ENCODE peak calls at places on chromosomes 13 and 19, in nine cellular contexts. Z, I, Q, F, T, U, A, V and H are unnamed samples.

GRCh38 chr13:108572782-108573211 is 56.6 kb upstream of the MYO16 start:
- DNase-seq in Z (no peak), I (no peak), Q (no peak), F (no peak), T (no peak), U (no peak), A (no peak), V (no peak), H (no peak)

GRCh38 chr13:99371956-99372355 is 64.8 kb upstream of the GPR183 start:
- DNase-seq in Z (no peak), I (no peak), Q (no peak), F (no peak), T (no peak), U (no peak), A (no peak), V (no peak), H (no peak)

GRCh38 chr13:87942204-87942603 is 271.0 kb downstream of the SLITRK5 start:
- DNase-seq in Z (no peak), I (no peak), Q (no peak), F (no peak), T (no peak), U (no peak), A (no peak), V (no peak), H (no peak)

GRCh38 chr13:73335226-73335625 is 276.4 kb downstream of the KLF5 start:
- DNase-seq in Z (peak; percentile 55), I (no peak), Q (no peak), F (peak; percentile 79), T (no peak), U (no peak), A (no peak), V (no peak), H (no peak)

GRCh38 chr13:41917641-41918040 is 43.3 kb downstream of the VWA8 start:
- DNase-seq in Z (no peak), I (no peak), Q (no peak), F (peak; percentile 72), T (no peak), U (no peak), A (no peak), V (no peak), H (no peak)

GRCh38 chr13:20923272-20923671 is 20.7 kb upstream of the XPO4 start:
- DNase-seq in Z (no peak), I (no peak), Q (no peak), F (no peak), T (no peak), U (no peak), A (no peak), V (no peak), H (no peak)

GRCh38 chr19:5450482-5450881 is 4.7 kb upstream of the ZNRF4 start:
- DNase-seq in Z (no peak), I (no peak), Q (no peak), F (no peak), T (no peak), U (no peak), A (no peak), V (no peak), H (no peak)

GRCh38 chr13:110183925-110184324 is 123.0 kb downstream of the COL4A1 start:
- DNase-seq in Z (no peak), I (no peak), Q (no peak), F (no peak), T (no peak), U (no peak), A (no peak), V (no peak), H (no peak)

GRCh38 chr19:36418287-36419001 is at the start of gene ZFP82:
- DNase-seq in Z (no peak), I (peak; percentile 70), Q (peak; percentile 12), F (peak; percentile 68), T (peak; percentile 95), U (no peak), A (peak; percentile 98), V (peak; percentile 83), H (peak; percentile 74)

GRCh38 chr19:36420961-36421748 is 2.7 kb upstream of the ZFP82 start:
- DNase-seq in Z (no peak), I (peak; percentile 13), Q (no peak), F (peak; percentile 60), T (peak; percentile 76), U (no peak), A (peak; percentile 87), V (no peak), H (peak; percentile 57)

GRCh38 chr19:36421749-36422481 is 3.5 kb upstream of the ZFP82 start:
- DNase-seq in Z (no peak), I (no peak), Q (no peak), F (peak; percentile 14), T (peak; percentile 23), U (no peak), A (peak; percentile 65), V (no peak), H (no peak)

GRCh38 chr19:36417752-36418286 is 625 bp downstream of the ZFP82 start:
- DNase-seq in Z (no peak), I (no peak), Q (no peak), F (no peak), T (peak; percentile 45), U (no peak), A (no peak), V (no peak), H (peak; percentile 11)
- H3K27ac ChIP-seq in Z (no peak overlapping the region), I (peak overlapping the region; percentile 40), Q (peak overlapping the region; percentile 84), F (no peak overlapping the region), T (no peak overlapping the region), U (peak overlapping the region; percentile 61), A (peak overlapping the region; percentile 90), V (peak overlapping the region; percentile 92), H (peak overlapping the region; percentile 94)

GRCh38 chr19:54388803-54389144 is 24.0 kb upstream of the LAIR1 start:
- DNase-seq in Z (no peak), I (no peak), Q (no peak), F (no peak), T (no peak), U (no peak), A (no peak), V (no peak), H (no peak)

GRCh38 chr19:54391589-54392061 is 23.6 kb upstream of the TTYH1 start:
- DNase-seq in Z (no peak), I (no peak), Q (no peak), F (no peak), T (peak; percentile 71), U (no peak), A (no peak), V (no peak), H (no peak)

GRCh38 chr19:54389556-54389955 is 24.8 kb upstream of the LAIR1 start:
- DNase-seq in Z (no peak), I (no peak), Q (no peak), F (no peak), T (no peak), U (no peak), A (no peak), V (no peak), H (no peak)

GRCh38 chr19:54390942-54391577 is 24.2 kb upstream of the TTYH1 start:
- DNase-seq in Z (peak; percentile 32), I (peak; percentile 71), Q (no peak), F (peak; percentile 31), T (peak; percentile 94), U (no peak), A (no peak), V (no peak), H (no peak)

DNA sequence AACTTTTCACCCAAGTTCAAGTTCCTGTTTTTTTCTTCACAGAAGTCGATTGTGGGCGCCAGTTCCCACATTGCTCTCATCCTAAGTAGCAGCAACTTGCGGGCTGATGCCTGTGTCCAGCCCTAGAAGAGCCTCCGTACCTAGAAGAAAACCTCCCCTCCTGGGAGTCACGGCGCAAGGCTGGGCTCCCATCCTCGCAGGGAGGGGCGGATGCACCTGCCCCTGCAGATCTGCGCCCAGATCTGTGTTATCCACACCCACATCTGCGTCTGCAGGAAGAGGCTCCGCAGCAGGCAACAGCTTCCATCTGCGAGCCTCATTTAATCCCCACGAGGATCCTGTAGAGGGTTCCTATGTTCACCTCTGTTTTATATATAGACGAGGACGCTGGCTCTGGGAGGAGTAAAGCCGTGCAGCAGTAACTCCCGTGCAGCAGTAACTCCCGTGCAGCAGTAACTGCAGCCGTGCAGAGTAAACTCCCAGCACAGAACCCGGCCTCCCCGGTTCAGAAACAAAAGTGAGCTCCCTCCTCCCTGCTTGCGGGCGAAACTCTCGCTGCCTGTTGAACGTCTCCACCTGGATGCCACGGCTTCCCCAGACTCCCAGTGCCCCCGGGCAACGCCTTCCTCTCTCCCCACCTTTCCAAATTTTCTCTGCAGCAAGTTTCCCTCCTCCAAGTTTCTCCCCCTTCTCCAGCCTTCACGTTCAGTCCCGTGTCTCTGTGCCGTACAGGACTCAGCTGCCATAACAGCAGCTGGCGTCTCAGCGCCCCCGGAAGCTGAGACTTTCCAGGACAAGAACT is 23.5 kb upstream of the LAIR1 start:
- DNase-seq in Z (no peak), I (peak; percentile 20), Q (no peak), F (no peak), T (peak; percentile 33), U (no peak), A (peak; percentile 65), V (peak; percentile 69), H (no peak)
- H3K4me3 ChIP-seq in Z (no peak overlapping the region), I (no peak overlapping the region), Q (no peak overlapping the region), F (no peak overlapping the region), T (peak overlapping the region; percentile 45), U (peak overlapping the region; percentile 26), A (peak overlapping the region; percentile 48), V (peak overlapping the region; percentile 49), H (no peak overlapping the region)

GRCh38 chr19:46076031-46076880 is 35.5 kb upstream of the IGFL4 start:
- DNase-seq in Z (no peak), I (no peak), Q (no peak), F (no peak), T (peak; percentile 13), U (no peak), A (no peak), V (no peak), H (no peak)

GRCh38 chr19:46080561-46080960 is 39.8 kb upstream of the IGFL4 start:
- DNase-seq in Z (no peak), I (peak; percentile 21), Q (no peak), F (peak; percentile 100), T (no peak), U (no peak), A (peak; percentile 86), V (no peak), H (no peak)

GRCh38 chr19:46073268-46073922 is 32.6 kb upstream of the IGFL4 start:
- DNase-seq in Z (no peak), I (no peak), Q (no peak), F (no peak), T (no peak), U (no peak), A (no peak), V (no peak), H (no peak)

GRCh38 chr19:46077815-46078167 is 37.0 kb upstream of the IGFL4 start:
- DNase-seq in Z (no peak), I (no peak), Q (no peak), F (no peak), T (no peak), U (no peak), A (no peak), V (no peak), H (no peak)

GRCh38 chr19:46076951-46077814 is 36.4 kb upstream of the IGFL4 start:
- DNase-seq in Z (peak; percentile 74), I (peak; percentile 55), Q (no peak), F (peak; percentile 62), T (peak; percentile 97), U (no peak), A (peak; percentile 82), V (no peak), H (peak; percentile 66)
- H3K27ac ChIP-seq in Z (no peak overlapping the region), I (no peak overlapping the region), Q (no peak overlapping the region), F (no peak overlapping the region), T (no peak overlapping the region), U (no peak overlapping the region), A (no peak overlapping the region), V (no peak overlapping the region), H (no peak overlapping the region)

DNA sequence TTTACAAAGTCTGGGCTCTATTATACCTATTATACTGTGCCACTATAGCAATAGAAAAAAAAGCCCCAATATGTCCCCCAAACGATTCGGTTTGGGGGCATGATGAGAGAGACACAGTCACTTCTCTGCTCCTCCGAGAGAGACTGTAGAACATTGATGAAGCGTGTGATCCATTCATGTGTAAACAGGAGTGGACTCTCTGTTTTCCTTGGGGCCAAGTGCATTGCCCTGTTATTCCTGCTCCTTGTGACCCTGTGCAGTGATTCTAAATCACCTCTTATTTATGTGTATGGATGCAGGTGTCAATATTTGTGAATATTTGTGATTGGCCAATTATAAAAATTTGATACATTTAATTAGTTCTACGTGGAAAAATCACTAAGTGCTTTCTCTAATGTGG is 17.0 kb downstream of the F10 start:
- DNase-seq in Z (no peak), I (no peak), Q (no peak), F (no peak), T (no peak), U (no peak), A (peak; percentile 46), V (no peak), H (no peak)
- H3K4me3 ChIP-seq in Z (no peak overlapping the region), I (no peak overlapping the region), Q (no peak overlapping the region), F (no peak overlapping the region), T (no peak overlapping the region), U (no peak overlapping the region), A (no peak overlapping the region), V (no peak overlapping the region), H (no peak overlapping the region)